ENCODE peak calls at places on chromosome 10, in six cellular contexts. One of them, this sample, is unnamed.

GRCh38 chr10:69819713-69820506 is 18.2 kb downstream of the COL13A1 start:
- DNase-seq in body of pancreas: no peak
- DNase-seq in adrenal gland: no peak
- DNase-seq in transverse colon: no peak
- DNase-seq in A549: no peak
- DNase-seq in tibial nerve: no peak
- DNase-seq in this sample: no peak

GRCh38 chr10:24503627-24504320 is 219.9 kb downstream of the ARHGAP21 start:
- DNase-seq in transverse colon: peak; percentile 65
- DNase-seq in body of pancreas: peak; percentile 72
- DNase-seq in adrenal gland: no peak
- DNase-seq in A549: peak; percentile 34
- DNase-seq in tibial nerve: no peak
- DNase-seq in this sample: peak; percentile 57

GRCh38 chr10:131829156-131829930 is 71.5 kb upstream of the PPP2R2D start:
- DNase-seq in transverse colon: no peak
- DNase-seq in A549: no peak
- DNase-seq in tibial nerve: no peak
- DNase-seq in adrenal gland: no peak
- DNase-seq in body of pancreas: no peak
- DNase-seq in this sample: no peak

GRCh38 chr10:66365686-66366085 is 560.1 kb upstream of the LRRTM3 start:
- DNase-seq in tibial nerve: no peak
- DNase-seq in body of pancreas: no peak
- DNase-seq in A549: no peak
- DNase-seq in adrenal gland: no peak
- DNase-seq in transverse colon: no peak
- DNase-seq in this sample: no peak

GRCh38 chr10:91378061-91378460 is 32.1 kb upstream of the HECTD2 start:
- DNase-seq in body of pancreas: no peak
- DNase-seq in A549: no peak
- DNase-seq in adrenal gland: no peak
- DNase-seq in tibial nerve: no peak
- DNase-seq in transverse colon: no peak
- DNase-seq in this sample: no peak

GRCh38 chr10:93309062-93309461 is 173.1 kb downstream of the MYOF start:
- DNase-seq in A549: no peak
- DNase-seq in tibial nerve: no peak
- DNase-seq in adrenal gland: no peak
- DNase-seq in body of pancreas: no peak
- DNase-seq in transverse colon: no peak
- DNase-seq in this sample: no peak

GRCh38 chr10:110487411-110488123 is 10.1 kb upstream of the DUSP5 start:
- DNase-seq in tibial nerve: no peak
- DNase-seq in A549: no peak
- DNase-seq in adrenal gland: no peak
- DNase-seq in transverse colon: no peak
- DNase-seq in body of pancreas: no peak
- DNase-seq in this sample: no peak

GRCh38 chr10:126242352-126243260 is 145.7 kb downstream of the ADAM12 start:
- DNase-seq in A549: no peak
- DNase-seq in tibial nerve: no peak
- DNase-seq in adrenal gland: no peak
- DNase-seq in body of pancreas: peak; percentile 20
- DNase-seq in transverse colon: no peak
- DNase-seq in this sample: no peak

GRCh38 chr10:97204826-97205679 is 19.3 kb upstream of the SLIT1 start:
- DNase-seq in transverse colon: no peak
- DNase-seq in tibial nerve: no peak
- DNase-seq in body of pancreas: no peak
- DNase-seq in A549: no peak
- DNase-seq in adrenal gland: no peak
- DNase-seq in this sample: no peak

DNA sequence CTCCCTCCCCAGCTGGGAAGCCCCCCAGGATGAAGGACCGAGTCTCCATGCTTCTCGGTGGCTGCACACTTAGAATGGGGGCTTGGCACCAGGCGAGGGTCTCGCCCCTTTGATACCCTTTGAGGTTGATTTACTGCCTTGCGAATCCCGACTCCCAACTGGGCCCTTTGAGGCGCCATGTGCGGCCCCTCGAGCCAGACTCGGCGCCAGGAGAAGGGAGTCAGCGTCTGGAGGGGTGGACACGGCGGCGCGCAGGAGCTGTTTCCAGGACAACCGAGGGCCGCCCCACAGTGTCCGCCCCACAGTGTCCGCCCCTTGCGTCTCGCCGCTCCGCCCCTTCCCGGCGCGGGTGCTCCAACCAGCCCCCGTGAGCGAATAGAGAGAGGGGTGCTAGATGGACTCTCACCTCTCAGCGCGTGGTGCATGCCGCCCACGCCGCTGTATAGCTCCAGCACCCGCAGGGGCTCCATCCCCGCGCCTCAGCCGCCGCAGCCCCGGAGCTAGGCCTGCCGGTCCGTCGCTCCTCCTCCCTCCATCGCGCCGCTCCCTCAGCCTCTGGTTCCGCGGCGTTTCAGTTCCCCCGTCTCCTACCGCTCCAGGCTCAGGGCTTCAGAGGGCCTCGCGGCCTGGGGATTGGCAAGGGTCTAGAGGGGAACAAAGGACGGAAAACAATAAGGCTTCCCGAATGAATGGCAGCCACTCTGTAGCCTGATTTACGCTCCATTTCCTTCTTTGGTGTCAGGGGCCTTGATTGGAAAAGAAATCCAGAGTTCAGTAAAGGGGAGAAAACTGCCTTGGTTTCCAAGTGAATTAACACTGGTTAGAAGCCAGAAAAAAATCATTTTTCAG is at the start of gene TRDMT1:
- DNase-seq in tibial nerve: peak; percentile 77
- DNase-seq in body of pancreas: peak; percentile 88
- DNase-seq in adrenal gland: peak; percentile 88
- DNase-seq in transverse colon: peak; percentile 88
- DNase-seq in A549: peak; percentile 76
- DNase-seq in this sample: peak; percentile 88
- TF ChIP-seq POLR2A in tibial nerve: peak; percentile 90
- TF ChIP-seq POLR2A in body of pancreas: peak; percentile 71
- TF ChIP-seq POLR2A in adrenal gland: peak; percentile 45
- TF ChIP-seq POLR2A in transverse colon: peak; percentile 55
- TF ChIP-seq POLR2A in A549: peak; percentile 51
- TF ChIP-seq POLR2A in this sample: peak; percentile 93

GRCh38 chr10:77784856-77785255 is 141.7 kb downstream of the DLG5 start:
- DNase-seq in A549: no peak
- DNase-seq in transverse colon: no peak
- DNase-seq in tibial nerve: no peak
- DNase-seq in adrenal gland: peak; percentile 5
- DNase-seq in body of pancreas: no peak
- DNase-seq in this sample: no peak
- H3K27ac ChIP-seq in A549: no peak overlapping the region
- H3K27ac ChIP-seq in transverse colon: no peak overlapping the region
- H3K27ac ChIP-seq in tibial nerve: no peak overlapping the region
- H3K27ac ChIP-seq in adrenal gland: no peak overlapping the region
- H3K27ac ChIP-seq in body of pancreas: no peak overlapping the region
- H3K27ac ChIP-seq in this sample: no peak overlapping the region

GRCh38 chr10:46995234-46995633 is 84.0 kb downstream of the PTPN20 start:
- DNase-seq in tibial nerve: no peak
- DNase-seq in A549: no peak
- DNase-seq in body of pancreas: no peak
- DNase-seq in transverse colon: no peak
- DNase-seq in adrenal gland: no peak
- DNase-seq in this sample: no peak

GRCh38 chr10:46998595-46998994 is 87.4 kb downstream of the PTPN20 start:
- DNase-seq in adrenal gland: no peak
- DNase-seq in transverse colon: no peak
- DNase-seq in body of pancreas: no peak
- DNase-seq in tibial nerve: no peak
- DNase-seq in A549: no peak
- DNase-seq in this sample: no peak

GRCh38 chr10:46998192-46998591 is 87.0 kb downstream of the PTPN20 start:
- DNase-seq in body of pancreas: no peak
- DNase-seq in tibial nerve: no peak
- DNase-seq in A549: no peak
- DNase-seq in transverse colon: no peak
- DNase-seq in adrenal gland: no peak
- DNase-seq in this sample: no peak

DNA sequence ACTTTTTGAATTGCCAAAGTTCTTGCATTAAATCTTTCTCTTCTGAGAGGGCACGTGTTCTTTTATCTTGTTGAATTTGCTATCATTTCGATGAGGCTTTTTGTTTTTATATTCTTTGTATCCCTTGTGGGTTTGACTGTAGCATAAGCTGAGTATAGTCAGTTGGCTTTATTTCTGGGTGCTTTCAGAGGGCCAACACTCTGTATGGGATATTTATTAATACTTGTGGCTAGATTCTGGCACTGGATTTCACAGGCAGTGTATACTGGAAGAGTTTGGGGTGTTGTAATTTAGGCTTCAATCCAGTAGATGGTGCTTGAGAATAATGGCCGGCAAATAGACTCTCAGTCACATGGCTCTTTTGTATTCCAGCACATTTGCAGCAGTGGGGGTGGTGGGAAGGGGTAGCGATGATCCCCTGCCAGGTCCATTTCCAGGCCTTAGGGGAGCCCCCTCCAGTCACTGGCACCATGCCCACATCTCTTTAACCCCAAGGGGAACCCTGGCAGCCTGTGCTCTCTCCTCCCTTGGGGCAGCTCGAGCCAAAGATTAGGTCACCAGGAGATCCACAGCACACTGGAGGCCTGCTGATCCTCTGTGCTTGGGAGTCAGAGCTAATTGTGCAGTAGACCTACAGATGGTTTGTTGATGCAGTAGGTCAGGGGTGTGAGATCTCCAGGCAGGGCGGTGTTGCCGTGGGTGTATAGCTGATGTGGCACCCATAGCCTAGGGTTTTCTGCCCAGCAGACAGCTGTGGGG is 81.7 kb downstream of the PTPN20 start:
- DNase-seq in tibial nerve: no peak
- DNase-seq in body of pancreas: peak; percentile 14
- DNase-seq in transverse colon: peak; percentile 25
- DNase-seq in A549: peak; percentile 28
- DNase-seq in adrenal gland: peak; percentile 42
- DNase-seq in this sample: no peak
- TF ChIP-seq CTCF in tibial nerve: peak; percentile 44
- TF ChIP-seq CTCF in body of pancreas: no peak
- TF ChIP-seq CTCF in transverse colon: peak; percentile 40
- TF ChIP-seq CTCF in A549: peak; percentile 32
- TF ChIP-seq CTCF in adrenal gland: peak; percentile 39
- TF ChIP-seq CTCF in this sample: peak; percentile 29

GRCh38 chr10:101244321-101245050 is 15.2 kb upstream of the LBX1 start:
- DNase-seq in adrenal gland: no peak
- DNase-seq in A549: peak; percentile 60
- DNase-seq in body of pancreas: no peak
- DNase-seq in tibial nerve: no peak
- DNase-seq in transverse colon: no peak
- DNase-seq in this sample: no peak
- TF ChIP-seq POLR2A in adrenal gland: no peak
- TF ChIP-seq POLR2A in A549: no peak
- TF ChIP-seq POLR2A in body of pancreas: no peak
- TF ChIP-seq POLR2A in tibial nerve: no peak
- TF ChIP-seq POLR2A in transverse colon: no peak
- TF ChIP-seq POLR2A in this sample: no peak

GRCh38 chr10:28263136-28263857 is 39.6 kb downstream of the MPP7 start:
- DNase-seq in body of pancreas: peak; percentile 65
- DNase-seq in tibial nerve: no peak
- DNase-seq in transverse colon: peak; percentile 21
- DNase-seq in A549: no peak
- DNase-seq in adrenal gland: no peak
- DNase-seq in this sample: peak; percentile 76
- H3K27ac ChIP-seq in body of pancreas: peak overlapping the region; percentile 37
- H3K27ac ChIP-seq in tibial nerve: no peak overlapping the region
- H3K27ac ChIP-seq in transverse colon: peak overlapping the region; percentile 62
- H3K27ac ChIP-seq in A549: no peak overlapping the region
- H3K27ac ChIP-seq in adrenal gland: no peak overlapping the region
- H3K27ac ChIP-seq in this sample: peak overlapping the region; percentile 68